ENCODE peak calls at places on chromosomes 13 and 19, in six cellular contexts. H is BJ; I is CD8-positive, alpha-beta T cell; O is tibial nerve; P is progenitor cell of endocrine pancreas; X is brain microvascular endothelial cell. F is an unnamed sample.
A peak's percentile ranks its signal among the peaks of the same experiment; 100 is the strongest.

GRCh38 chr19:42038675-42039074 is 31.3 kb downstream of the GRIK5 start:
- DNase-seq in H (no peak), I (no peak), O (no peak), P (no peak), X (no peak), F (no peak)

GRCh38 chr13:67493835-67494234 is 263.7 kb upstream of the PCDH9 start:
- DNase-seq in H (no peak), I (no peak), O (no peak), P (no peak), X (peak; percentile 3), F (no peak)

GRCh38 chr19:51002101-51002532 is 713 bp upstream of the KLK8 start:
- DNase-seq in H (no peak), I (no peak), O (no peak), P (no peak), X (no peak), F (no peak)

GRCh38 chr13:35765387-35765786 is 288.9 kb upstream of the MAB21L1 start:
- DNase-seq in H (no peak), I (no peak), O (no peak), P (no peak), X (no peak), F (no peak)

GRCh38 chr13:73040968-73041580 is 17.7 kb upstream of the KLF5 start:
- DNase-seq in H (no peak), I (no peak), O (no peak), P (no peak), X (no peak), F (no peak)

GRCh38 chr19:34838753-34839431 is 65.9 kb upstream of the ZNF599 start:
- DNase-seq in H (no peak), I (peak; percentile 36), O (no peak), P (peak; percentile 31), X (no peak), F (no peak)

GRCh38 chr13:24348797-24349515 is 39.6 kb downstream of the C1QTNF9 start:
- DNase-seq in H (no peak), I (no peak), O (no peak), P (no peak), X (no peak), F (no peak)

GRCh38 chr13:43783820-43784219 is 3.0 kb downstream of the ENOX1 start:
- DNase-seq in H (no peak), I (no peak), O (no peak), P (no peak), X (peak; percentile 69), F (no peak)

GRCh38 chr13:103299079-103299478 is 232.9 kb upstream of the SLC10A2 start:
- DNase-seq in H (no peak), I (no peak), O (no peak), P (no peak), X (no peak), F (no peak)

GRCh38 chr13:44243198-44243852 is 130.3 kb upstream of the SERP2 start:
- DNase-seq in H (no peak), I (no peak), O (no peak), P (no peak), X (peak; percentile 70), F (peak; percentile 44)

GRCh38 chr19:55675661-55676354 is 782 bp downstream of the EPN1 start:
- DNase-seq in H (no peak), I (no peak), O (no peak), P (no peak), X (no peak), F (no peak)

GRCh38 chr13:20360041-20360491 is 127.9 kb upstream of the GJB6 start:
- DNase-seq in H (no peak), I (no peak), O (no peak), P (no peak), X (peak; percentile 23), F (no peak)

GRCh38 chr19:44646049-44646416 is 2.3 kb downstream of the PVR start:
- DNase-seq in H (no peak), I (no peak), O (no peak), P (no peak), X (no peak), F (no peak)

GRCh38 chr13:27466513-27466912 is 16.1 kb upstream of the MTIF3 start:
- DNase-seq in H (no peak), I (no peak), O (no peak), P (no peak), X (no peak), F (no peak)

GRCh38 chr13:58963321-58963720 is 1200.4 kb downstream of the DIAPH3 start:
- DNase-seq in H (no peak), I (no peak), O (no peak), P (no peak), X (no peak), F (no peak)

GRCh38 chr19:3986260-3987041 is 1.2 kb upstream of the EEF2 start:
- DNase-seq in H (no peak), I (peak; percentile 61), O (no peak), P (no peak), X (peak; percentile 68), F (no peak)

GRCh38 chr13:30843548-30843947 is 62.5 kb upstream of the MEDAG start:
- DNase-seq in H (no peak), I (no peak), O (no peak), P (no peak), X (no peak), F (no peak)

GRCh38 chr19:13492128-13492527 is 14.2 kb downstream of the CACNA1A start:
- DNase-seq in H (peak; percentile 62), I (no peak), O (no peak), P (no peak), X (peak; percentile 36), F (no peak)

GRCh38 chr19:40056505-40056904 is 474 bp upstream of the ZNF780B start:
- DNase-seq in H (no peak), I (no peak), O (no peak), P (no peak), X (no peak), F (no peak)

GRCh38 chr13:111460548-111461444 is 140.4 kb downstream of the TEX29 start:
- DNase-seq in H (no peak), I (no peak), O (no peak), P (no peak), X (peak; percentile 44), F (peak; percentile 22)

GRCh38 chr19:16615788-16616187 is 12.2 kb downstream of the MED26 start:
- DNase-seq in H (no peak), I (no peak), O (no peak), P (no peak), X (no peak), F (no peak)

GRCh38 chr13:102261809-102262208 is 140.0 kb downstream of the FGF14 start:
- DNase-seq in H (no peak), I (no peak), O (no peak), P (no peak), X (no peak), F (no peak)

GRCh38 chr19:48815870-48816501 is 5.2 kb upstream of the BCAT2 start:
- DNase-seq in H (no peak), I (no peak), O (no peak), P (no peak), X (no peak), F (peak; percentile 47)
- TF ChIP-seq CTCF in H (no peak), I (no peak), O (no peak), P (peak; percentile 31), X (peak; percentile 5), F (no peak)

GRCh38 chr13:114044486-114044885 is 70.6 kb upstream of the C13orf46 start:
- DNase-seq in H (no peak), I (no peak), O (no peak), P (no peak), X (no peak), F (no peak)

GRCh38 chr13:114045113-114045735 is 71.3 kb upstream of the C13orf46 start:
- DNase-seq in H (no peak), I (no peak), O (no peak), P (no peak), X (no peak), F (no peak)

GRCh38 chr13:114041493-114041892 is 67.6 kb upstream of the C13orf46 start:
- DNase-seq in H (no peak), I (no peak), O (no peak), P (no peak), X (no peak), F (no peak)

GRCh38 chr13:114042066-114042815 is 68.4 kb upstream of the C13orf46 start:
- DNase-seq in H (no peak), I (no peak), O (no peak), P (no peak), X (no peak), F (no peak)

DNA sequence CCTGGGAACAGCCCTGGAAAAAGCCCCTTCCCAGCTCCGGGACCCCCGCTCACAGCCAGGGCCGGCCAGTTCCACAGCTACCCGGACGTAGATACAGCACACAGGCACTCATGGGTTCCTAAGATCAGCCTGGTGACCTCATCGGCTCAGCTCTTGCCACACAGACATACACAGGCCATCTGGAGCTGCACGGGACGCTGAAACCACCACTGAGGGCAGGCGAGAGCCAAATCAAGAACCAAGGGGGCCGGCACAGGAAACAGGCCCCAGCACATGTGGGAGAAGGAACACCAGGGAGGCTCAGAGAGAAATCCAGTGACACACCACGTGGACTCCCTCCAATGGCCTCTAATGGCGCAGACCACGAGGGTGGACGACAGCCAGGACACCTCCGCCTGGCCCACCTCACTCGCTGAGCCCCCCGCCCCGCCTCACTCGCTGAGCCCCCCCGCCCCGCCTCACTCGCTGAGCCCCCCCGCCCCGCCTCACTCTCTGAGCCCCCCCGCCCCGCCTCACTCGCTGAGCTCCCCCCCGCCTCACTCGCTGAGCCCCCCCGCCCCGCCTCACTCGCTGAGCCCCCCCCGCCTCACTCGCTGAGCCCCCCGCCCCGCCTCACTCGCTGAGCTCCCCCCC is 69.7 kb upstream of the C13orf46 start:
- DNase-seq in H (no peak), I (no peak), O (peak; percentile 49), P (no peak), X (peak; percentile 83), F (peak; percentile 76)
- TF ChIP-seq CTCF in H (peak; percentile 44), I (no peak), O (peak; percentile 35), P (no peak), X (peak; percentile 62), F (no peak)

GRCh38 chr19:54030895-54031586 is 32.7 kb downstream of the VSTM1 start:
- DNase-seq in H (no peak), I (no peak), O (no peak), P (no peak), X (no peak), F (no peak)
- TF ChIP-seq CTCF in H (peak; percentile 70), I (no peak), O (no peak), P (peak; percentile 45), X (peak; percentile 75), F (no peak)

GRCh38 chr19:18377026-18377425 is 8.9 kb upstream of the GDF15 start:
- DNase-seq in H (no peak), I (no peak), O (no peak), P (no peak), X (no peak), F (no peak)

GRCh38 chr19:18379803-18380747 is 5.9 kb upstream of the GDF15 start:
- DNase-seq in H (peak; percentile 87), I (no peak), O (peak; percentile 93), P (peak; percentile 23), X (peak; percentile 43), F (no peak)

GRCh38 chr19:18385359-18385674 is 641 bp upstream of the GDF15 start:
- DNase-seq in H (no peak), I (no peak), O (no peak), P (no peak), X (no peak), F (no peak)

GRCh38 chr19:18384775-18385174 is 1.2 kb upstream of the GDF15 start:
- DNase-seq in H (no peak), I (no peak), O (no peak), P (no peak), X (no peak), F (no peak)

DNA sequence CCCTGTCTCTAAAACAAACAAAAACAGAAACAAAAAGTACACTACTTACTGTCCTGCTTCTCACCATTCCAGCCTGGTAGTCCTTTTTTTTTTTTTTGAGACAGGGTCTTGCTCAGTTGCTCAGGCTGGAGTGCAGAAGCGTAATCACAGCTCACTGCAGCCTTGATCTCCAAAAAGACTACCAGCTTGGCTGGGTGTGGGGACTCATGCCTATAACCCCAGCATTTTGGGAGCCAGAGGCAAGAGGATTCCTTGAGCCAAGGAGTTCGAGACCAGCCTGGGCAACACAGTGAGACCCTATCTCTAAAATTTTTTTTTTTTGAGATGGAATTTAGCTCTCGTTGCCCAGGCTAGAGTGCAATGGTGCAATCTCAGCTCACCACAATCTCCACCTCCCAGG is 5.1 kb upstream of the GDF15 start:
- DNase-seq in H (no peak), I (no peak), O (no peak), P (no peak), X (no peak), F (no peak)
- TF ChIP-seq CTCF in H (no peak), I (no peak), O (no peak), P (no peak), X (no peak), F (no peak)

F was measured in GM20000.